ENCODE peak calls at places on chromosomes 2 and 18, in ten cellular contexts. K is hepatocyte; I is lower lobe of right lung; X is small intestine; Q is CD8-positive, alpha-beta memory T cell; C is CD8-positive, alpha-beta T cell; S is naive thymus-derived CD4-positive, alpha-beta T cell; G is CD4-positive, alpha-beta memory T cell; O is GM23248; B is adrenal gland. F is an unnamed sample.

GRCh38 chr2:30348825-30349224 is 98.2 kb upstream of the LCLAT1 start:
- DNase-seq in K (no peak), I (no peak), X (no peak), Q (no peak), C (no peak), S (no peak), G (no peak), O (no peak), B (no peak), F (no peak)

GRCh38 chr2:64400103-64400728 is 53.7 kb upstream of the LGALSL start:
- DNase-seq in K (no peak), I (no peak), X (no peak), Q (no peak), C (no peak), S (no peak), G (no peak), O (peak; percentile 18), B (peak; percentile 20), F (no peak)

GRCh38 chr2:55018619-55019018 is 31.6 kb downstream of the RTN4 start:
- DNase-seq in K (no peak), I (no peak), X (no peak), Q (no peak), C (no peak), S (no peak), G (no peak), O (no peak), B (no peak), F (no peak)

GRCh38 chr2:222799262-222799918 is 61.4 kb upstream of the ACSL3 start:
- DNase-seq in K (no peak), I (no peak), X (no peak), Q (no peak), C (no peak), S (no peak), G (no peak), O (no peak), B (no peak), F (no peak)

GRCh38 chr2:7073901-7074300 is 156.7 kb downstream of the RNF144A start:
- DNase-seq in K (no peak), I (no peak), X (no peak), Q (no peak), C (no peak), S (no peak), G (no peak), O (no peak), B (no peak), F (no peak)

GRCh38 chr18:44637210-44638051 is 43.3 kb upstream of the SETBP1 start:
- DNase-seq in K (peak; percentile 30), I (no peak), X (no peak), Q (no peak), C (no peak), S (no peak), G (no peak), O (peak; percentile 70), B (no peak), F (no peak)

GRCh38 chr2:88919087-88919738 is 227.7 kb downstream of the RPIA start:
- DNase-seq in K (no peak), I (no peak), X (no peak), Q (no peak), C (no peak), S (no peak), G (no peak), O (peak; percentile 57), B (no peak), F (no peak)

GRCh38 chr2:42117923-42118758 is 51.0 kb upstream of the EML4 start:
- DNase-seq in K (no peak), I (no peak), X (no peak), Q (no peak), C (no peak), S (no peak), G (no peak), O (peak; percentile 89), B (peak; percentile 40), F (no peak)

GRCh38 chr2:37378411-37378810 is 34.0 kb downstream of the QPCT start:
- DNase-seq in K (no peak), I (no peak), X (no peak), Q (no peak), C (no peak), S (no peak), G (no peak), O (peak; percentile 81), B (no peak), F (no peak)

GRCh38 chr2:227464356-227464755 is 7.6 kb upstream of the AGFG1 start:
- DNase-seq in K (no peak), I (no peak), X (no peak), Q (no peak), C (no peak), S (peak; percentile 33), G (peak; percentile 31), O (no peak), B (no peak), F (no peak)

GRCh38 chr2:190304404-190304803 is 15.2 kb downstream of the HIBCH start:
- DNase-seq in K (no peak), I (no peak), X (no peak), Q (no peak), C (no peak), S (no peak), G (no peak), O (no peak), B (no peak), F (no peak)
- H3K27ac ChIP-seq in K (no peak overlapping the region), I (no peak overlapping the region), X (no peak overlapping the region), Q (no peak overlapping the region), C (no peak overlapping the region), S (no peak overlapping the region), G (no peak overlapping the region), O (no peak overlapping the region), B (no peak overlapping the region), F (no peak overlapping the region)

GRCh38 chr2:208278549-208278948 is 12.5 kb downstream of the PIKFYVE start:
- DNase-seq in K (no peak), I (no peak), X (no peak), Q (no peak), C (no peak), S (no peak), G (no peak), O (no peak), B (no peak), F (no peak)

GRCh38 chr2:208279236-208279635 is 13.2 kb downstream of the PIKFYVE start:
- DNase-seq in K (no peak), I (no peak), X (no peak), Q (no peak), C (no peak), S (no peak), G (no peak), O (no peak), B (no peak), F (no peak)

GRCh38 chr2:208274748-208275147 is 8.7 kb downstream of the PIKFYVE start:
- DNase-seq in K (no peak), I (no peak), X (no peak), Q (no peak), C (no peak), S (no peak), G (no peak), O (no peak), B (no peak), F (no peak)

GRCh38 chr2:208280933-208281332 is 14.9 kb downstream of the PIKFYVE start:
- DNase-seq in K (no peak), I (no peak), X (no peak), Q (no peak), C (no peak), S (no peak), G (no peak), O (peak; percentile 57), B (no peak), F (no peak)

GRCh38 chr2:208280234-208280633 is 14.2 kb downstream of the PIKFYVE start:
- DNase-seq in K (no peak), I (no peak), X (no peak), Q (no peak), C (no peak), S (no peak), G (no peak), O (no peak), B (no peak), F (no peak)
- H3K36me3 ChIP-seq in K (peaks cover 3% of the 10 kb centered on the region), I (peaks cover 99% of the 10 kb centered on the region), X (peaks cover 13% of the 10 kb centered on the region), Q (peaks cover 42% of the 10 kb centered on the region), C (peaks cover 45% of the 10 kb centered on the region), S (peaks cover 20% of the 10 kb centered on the region), G (peaks cover 58% of the 10 kb centered on the region), O (peaks cover 46% of the 10 kb centered on the region), B (peaks cover 41% of the 10 kb centered on the region), F (peaks cover 59% of the 10 kb centered on the region)

GRCh38 chr2:45011621-45012602 is 2.7 kb upstream of the SIX2 start:
- DNase-seq in K (peak; percentile 28), I (no peak), X (no peak), Q (no peak), C (no peak), S (no peak), G (no peak), O (peak; percentile 28), B (no peak), F (no peak)

GRCh38 chr2:45012733-45013132 is 3.5 kb upstream of the SIX2 start:
- DNase-seq in K (no peak), I (no peak), X (no peak), Q (no peak), C (no peak), S (no peak), G (no peak), O (no peak), B (no peak), F (no peak)

GRCh38 chr2:45010706-45011036 is 1.4 kb upstream of the SIX2 start:
- DNase-seq in K (no peak), I (no peak), X (no peak), Q (no peak), C (no peak), S (no peak), G (no peak), O (peak; percentile 23), B (no peak), F (no peak)

GRCh38 chr2:45014016-45014702 is 4.9 kb upstream of the SIX2 start:
- DNase-seq in K (peak; percentile 71), I (no peak), X (peak; percentile 18), Q (no peak), C (no peak), S (no peak), G (no peak), O (peak; percentile 82), B (peak; percentile 59), F (no peak)

DNA sequence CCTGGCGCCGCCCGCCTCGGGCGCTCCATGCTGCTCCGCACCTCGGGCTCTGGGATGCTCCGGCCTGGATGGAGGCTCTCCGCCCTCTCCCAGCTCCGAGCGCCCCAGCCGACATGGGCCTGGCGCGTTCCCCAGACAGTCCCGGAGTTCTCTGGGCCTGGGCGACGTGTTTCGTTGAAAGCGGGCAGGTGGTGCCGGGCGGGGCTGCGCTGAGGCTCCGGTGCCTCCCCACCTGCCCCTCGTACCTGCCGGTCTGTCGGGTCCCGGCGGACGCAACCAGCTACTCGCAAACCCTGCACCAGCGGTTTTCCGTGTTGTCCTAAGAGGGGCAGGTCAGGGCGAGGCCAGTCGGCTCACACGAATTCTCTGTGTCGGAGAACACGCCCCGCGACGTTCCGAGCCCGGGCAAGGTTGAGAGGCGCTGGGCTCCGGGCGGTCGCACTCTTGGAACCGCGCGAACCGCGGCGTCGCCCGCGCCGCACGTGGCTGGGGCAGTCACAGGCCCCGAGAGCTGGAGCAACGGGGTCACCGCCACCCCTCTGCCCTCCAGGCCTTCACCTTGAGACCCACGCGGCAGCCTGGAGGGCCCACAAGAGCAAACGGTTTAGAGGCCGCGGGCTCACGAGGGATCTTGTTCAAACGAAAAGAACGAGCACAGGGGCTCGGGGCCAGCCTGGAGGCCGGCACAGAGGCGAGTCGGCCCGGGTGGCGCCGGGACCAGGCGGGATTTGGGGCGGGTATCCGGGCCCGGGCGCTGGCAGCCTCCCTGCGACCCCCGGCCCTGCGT is 4.2 kb upstream of the SIX2 start:
- DNase-seq in K (no peak), I (no peak), X (no peak), Q (no peak), C (no peak), S (no peak), G (no peak), O (peak; percentile 37), B (no peak), F (no peak)
- H3K27me3 ChIP-seq in K (peaks cover 90% of the 10 kb centered on the region), I (peaks cover 74% of the 10 kb centered on the region), X (peaks cover 46% of the 10 kb centered on the region), Q (peaks cover 16% of the 10 kb centered on the region), C (peaks cover 34% of the 10 kb centered on the region), S (peaks cover 5% of the 10 kb centered on the region), G (peaks cover 24% of the 10 kb centered on the region), O (peaks cover 46% of the 10 kb centered on the region), B (peaks cover 58% of the 10 kb centered on the region), F (peaks cover 44% of the 10 kb centered on the region)

GRCh38 chr18:62448426-62448825 is 74.4 kb upstream of the ZCCHC2 start:
- DNase-seq in K (no peak), I (no peak), X (no peak), Q (no peak), C (no peak), S (no peak), G (no peak), O (no peak), B (no peak), F (no peak)
- H3K27ac ChIP-seq in K (no peak overlapping the region), I (no peak overlapping the region), X (no peak overlapping the region), Q (no peak overlapping the region), C (no peak overlapping the region), S (no peak overlapping the region), G (no peak overlapping the region), O (no peak overlapping the region), B (no peak overlapping the region), F (no peak overlapping the region)

F was measured in effector memory CD4-positive, alpha-beta T cell.